ENCODE peak calls at places on chromosome 5, in six cellular contexts. One of them, this sample, is unnamed. For H3K4me1 and H3K27me3, the result is how much of the 10 kb centered on the place peaks cover.

GRCh38 chr5:31412324-31412723 is 119.6 kb downstream of the DROSHA start:
- DNase-seq in fibroblast of lung: no peak
- DNase-seq in neural progenitor cell: no peak
- DNase-seq in thyroid gland: no peak
- DNase-seq in DND-41: no peak
- DNase-seq in Panc1: no peak
- DNase-seq in this sample: no peak

GRCh38 chr5:113058269-113058668 is 81.7 kb downstream of the DCP2 start:
- DNase-seq in fibroblast of lung: no peak
- DNase-seq in neural progenitor cell: no peak
- DNase-seq in thyroid gland: no peak
- DNase-seq in DND-41: no peak
- DNase-seq in Panc1: no peak
- DNase-seq in this sample: no peak

GRCh38 chr5:134026521-134027202 is 21.9 kb upstream of the VDAC1 start:
- DNase-seq in fibroblast of lung: peak
- DNase-seq in neural progenitor cell: peak
- DNase-seq in thyroid gland: peak
- DNase-seq in DND-41: peak
- DNase-seq in Panc1: peak
- DNase-seq in this sample: no peak

GRCh38 chr5:178083942-178084341 is 29.4 kb upstream of the N4BP3 start:
- DNase-seq in fibroblast of lung: no peak
- DNase-seq in neural progenitor cell: no peak
- DNase-seq in thyroid gland: no peak
- DNase-seq in DND-41: no peak
- DNase-seq in Panc1: no peak
- DNase-seq in this sample: no peak

GRCh38 chr5:130011986-130012385 is 107.7 kb downstream of the CHSY3 start:
- DNase-seq in fibroblast of lung: no peak
- DNase-seq in neural progenitor cell: no peak
- DNase-seq in thyroid gland: no peak
- DNase-seq in DND-41: no peak
- DNase-seq in Panc1: no peak
- DNase-seq in this sample: no peak

GRCh38 chr5:134041570-134042411 is 37.0 kb upstream of the VDAC1 start:
- DNase-seq in fibroblast of lung: no peak
- DNase-seq in neural progenitor cell: no peak
- DNase-seq in thyroid gland: no peak
- DNase-seq in DND-41: no peak
- DNase-seq in Panc1: no peak
- DNase-seq in this sample: no peak

GRCh38 chr5:142108432-142109355 is at the start of gene NDFIP1:
- DNase-seq in fibroblast of lung: peak
- DNase-seq in neural progenitor cell: peak
- DNase-seq in thyroid gland: peak
- DNase-seq in DND-41: peak
- DNase-seq in Panc1: no peak
- DNase-seq in this sample: peak

GRCh38 chr5:33507426-33507825 is 66.7 kb downstream of the TARS1 start:
- DNase-seq in fibroblast of lung: no peak
- DNase-seq in neural progenitor cell: no peak
- DNase-seq in thyroid gland: no peak
- DNase-seq in DND-41: no peak
- DNase-seq in Panc1: no peak
- DNase-seq in this sample: no peak

GRCh38 chr5:151019331-151019730 is 1.1 kb upstream of the GPX3 start:
- DNase-seq in fibroblast of lung: no peak
- DNase-seq in neural progenitor cell: no peak
- DNase-seq in thyroid gland: peak
- DNase-seq in DND-41: no peak
- DNase-seq in Panc1: no peak
- DNase-seq in this sample: no peak

GRCh38 chr5:129857124-129857523 is 47.1 kb upstream of the CHSY3 start:
- DNase-seq in fibroblast of lung: peak
- DNase-seq in neural progenitor cell: no peak
- DNase-seq in thyroid gland: no peak
- DNase-seq in DND-41: no peak
- DNase-seq in Panc1: no peak
- DNase-seq in this sample: no peak

GRCh38 chr5:158718738-158719505 is 380.8 kb downstream of the EBF1 start:
- DNase-seq in fibroblast of lung: peak
- DNase-seq in neural progenitor cell: no peak
- DNase-seq in thyroid gland: no peak
- DNase-seq in DND-41: no peak
- DNase-seq in Panc1: no peak
- DNase-seq in this sample: no peak

GRCh38 chr5:142520885-142521284 is 165.0 kb downstream of the FGF1 start:
- DNase-seq in fibroblast of lung: peak
- DNase-seq in neural progenitor cell: no peak
- DNase-seq in thyroid gland: no peak
- DNase-seq in DND-41: no peak
- DNase-seq in Panc1: no peak
- DNase-seq in this sample: no peak

GRCh38 chr5:114419941-114420340 is 58.1 kb downstream of the KCNN2 start:
- DNase-seq in fibroblast of lung: peak
- DNase-seq in neural progenitor cell: no peak
- DNase-seq in thyroid gland: no peak
- DNase-seq in DND-41: no peak
- DNase-seq in Panc1: no peak
- DNase-seq in this sample: no peak

GRCh38 chr5:119452060-119452372 is 281 bp upstream of the HSD17B4 start:
- DNase-seq in fibroblast of lung: no peak
- DNase-seq in neural progenitor cell: no peak
- DNase-seq in thyroid gland: no peak
- DNase-seq in DND-41: no peak
- DNase-seq in Panc1: no peak
- DNase-seq in this sample: no peak

GRCh38 chr5:181195249-181195761 is 9.7 kb downstream of the TRIM7 start:
- DNase-seq in fibroblast of lung: no peak
- DNase-seq in neural progenitor cell: no peak
- DNase-seq in thyroid gland: no peak
- DNase-seq in DND-41: no peak
- DNase-seq in Panc1: no peak
- DNase-seq in this sample: no peak

GRCh38 chr5:143642791-143643190 is 169.2 kb upstream of the HMHB1 start:
- DNase-seq in fibroblast of lung: no peak
- DNase-seq in neural progenitor cell: no peak
- DNase-seq in thyroid gland: no peak
- DNase-seq in DND-41: no peak
- DNase-seq in Panc1: no peak
- DNase-seq in this sample: no peak

GRCh38 chr5:26833596-26833995 is 204.8 kb downstream of the CDH9 start:
- DNase-seq in fibroblast of lung: no peak
- DNase-seq in neural progenitor cell: no peak
- DNase-seq in thyroid gland: no peak
- DNase-seq in DND-41: no peak
- DNase-seq in Panc1: no peak
- DNase-seq in this sample: no peak

GRCh38 chr5:40619406-40619805 is 60.3 kb upstream of the PTGER4 start:
- DNase-seq in fibroblast of lung: no peak
- DNase-seq in neural progenitor cell: no peak
- DNase-seq in thyroid gland: no peak
- DNase-seq in DND-41: no peak
- DNase-seq in Panc1: no peak
- DNase-seq in this sample: no peak

GRCh38 chr5:169945831-169946261 is 34.4 kb downstream of the INSYN2B start:
- DNase-seq in fibroblast of lung: peak
- DNase-seq in neural progenitor cell: peak
- DNase-seq in thyroid gland: peak
- DNase-seq in DND-41: no peak
- DNase-seq in Panc1: no peak
- DNase-seq in this sample: no peak

GRCh38 chr5:39726467-39726866 is 301.7 kb upstream of the DAB2 start:
- DNase-seq in fibroblast of lung: no peak
- DNase-seq in neural progenitor cell: no peak
- DNase-seq in thyroid gland: no peak
- DNase-seq in DND-41: no peak
- DNase-seq in Panc1: no peak
- DNase-seq in this sample: no peak

GRCh38 chr5:124742983-124743533 is 3.4 kb downstream of the ZNF608 start:
- DNase-seq in fibroblast of lung: peak
- DNase-seq in neural progenitor cell: no peak
- DNase-seq in thyroid gland: peak
- DNase-seq in DND-41: no peak
- DNase-seq in Panc1: no peak
- DNase-seq in this sample: no peak

GRCh38 chr5:73883646-73884045 is 257.6 kb downstream of the ARHGEF28 start:
- DNase-seq in fibroblast of lung: no peak
- DNase-seq in neural progenitor cell: no peak
- DNase-seq in thyroid gland: no peak
- DNase-seq in DND-41: no peak
- DNase-seq in Panc1: no peak
- DNase-seq in this sample: no peak

GRCh38 chr5:135310328-135310989 is 88.6 kb downstream of the MACROH2A1 start:
- DNase-seq in fibroblast of lung: peak
- DNase-seq in neural progenitor cell: no peak
- DNase-seq in thyroid gland: no peak
- DNase-seq in DND-41: no peak
- DNase-seq in Panc1: no peak
- DNase-seq in this sample: no peak
- H3K27ac ChIP-seq in fibroblast of lung: no peak
- H3K27ac ChIP-seq in neural progenitor cell: no peak
- H3K27ac ChIP-seq in thyroid gland: no peak
- H3K27ac ChIP-seq in DND-41: peak
- H3K27ac ChIP-seq in Panc1: no peak
- H3K27ac ChIP-seq in this sample: no peak

DNA sequence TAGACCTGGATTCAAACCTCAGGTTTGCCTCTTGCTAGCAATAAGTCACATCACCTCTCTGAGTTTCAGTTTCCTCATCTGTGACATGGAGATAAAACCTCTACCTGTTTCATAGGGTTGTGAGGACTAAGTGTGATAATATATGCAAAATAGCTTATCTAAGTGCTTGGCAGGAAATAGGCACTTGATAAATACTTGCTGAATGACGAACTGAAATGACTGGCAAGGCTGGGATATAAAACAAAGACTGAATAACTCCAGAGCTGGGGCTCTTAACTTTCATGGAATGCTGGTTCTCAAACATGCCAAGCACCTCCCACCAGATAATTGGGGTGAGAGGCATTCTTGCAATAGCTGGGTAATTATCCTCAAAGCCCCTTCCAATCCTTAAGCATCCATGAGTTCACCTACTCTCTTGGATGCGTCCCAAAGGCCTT is 87.6 kb downstream of the ADRB2 start:
- DNase-seq in fibroblast of lung: peak
- DNase-seq in neural progenitor cell: peak
- DNase-seq in thyroid gland: peak
- DNase-seq in DND-41: no peak
- DNase-seq in Panc1: no peak
- DNase-seq in this sample: no peak
- H3K4me1 ChIP-seq in fibroblast of lung: under half
- H3K4me1 ChIP-seq in neural progenitor cell: under half
- H3K4me1 ChIP-seq in thyroid gland: under half
- H3K4me1 ChIP-seq in DND-41: under half
- H3K4me1 ChIP-seq in Panc1: under half
- H3K4me1 ChIP-seq in this sample: under half

GRCh38 chr5:95445442-95445841 is 54.3 kb downstream of the FAM81B start:
- DNase-seq in fibroblast of lung: no peak
- DNase-seq in neural progenitor cell: no peak
- DNase-seq in thyroid gland: no peak
- DNase-seq in DND-41: no peak
- DNase-seq in Panc1: no peak
- DNase-seq in this sample: no peak

GRCh38 chr5:95446009-95446408 is 54.8 kb downstream of the FAM81B start:
- DNase-seq in fibroblast of lung: peak
- DNase-seq in neural progenitor cell: no peak
- DNase-seq in thyroid gland: no peak
- DNase-seq in DND-41: no peak
- DNase-seq in Panc1: no peak
- DNase-seq in this sample: no peak

GRCh38 chr5:95449460-95449859 is 58.3 kb downstream of the FAM81B start:
- DNase-seq in fibroblast of lung: no peak
- DNase-seq in neural progenitor cell: no peak
- DNase-seq in thyroid gland: no peak
- DNase-seq in DND-41: no peak
- DNase-seq in Panc1: no peak
- DNase-seq in this sample: no peak

GRCh38 chr5:95446560-95447221 is 55.5 kb downstream of the FAM81B start:
- DNase-seq in fibroblast of lung: no peak
- DNase-seq in neural progenitor cell: no peak
- DNase-seq in thyroid gland: no peak
- DNase-seq in DND-41: peak
- DNase-seq in Panc1: no peak
- DNase-seq in this sample: no peak

GRCh38 chr5:95448836-95449235 is 57.7 kb downstream of the FAM81B start:
- DNase-seq in fibroblast of lung: no peak
- DNase-seq in neural progenitor cell: peak
- DNase-seq in thyroid gland: no peak
- DNase-seq in DND-41: no peak
- DNase-seq in Panc1: no peak
- DNase-seq in this sample: no peak
- H3K27me3 ChIP-seq in fibroblast of lung: under half
- H3K27me3 ChIP-seq in neural progenitor cell: under half
- H3K27me3 ChIP-seq in thyroid gland: under half
- H3K27me3 ChIP-seq in DND-41: under half
- H3K27me3 ChIP-seq in Panc1: under half
- H3K27me3 ChIP-seq in this sample: under half

GRCh38 chr5:154278172-154278571 is 87.6 kb downstream of the GALNT10 start:
- DNase-seq in fibroblast of lung: no peak
- DNase-seq in neural progenitor cell: no peak
- DNase-seq in thyroid gland: no peak
- DNase-seq in DND-41: no peak
- DNase-seq in Panc1: no peak
- DNase-seq in this sample: no peak
- H3K27ac ChIP-seq in fibroblast of lung: no peak
- H3K27ac ChIP-seq in neural progenitor cell: no peak
- H3K27ac ChIP-seq in thyroid gland: no peak
- H3K27ac ChIP-seq in DND-41: no peak
- H3K27ac ChIP-seq in Panc1: no peak
- H3K27ac ChIP-seq in this sample: no peak

DNA sequence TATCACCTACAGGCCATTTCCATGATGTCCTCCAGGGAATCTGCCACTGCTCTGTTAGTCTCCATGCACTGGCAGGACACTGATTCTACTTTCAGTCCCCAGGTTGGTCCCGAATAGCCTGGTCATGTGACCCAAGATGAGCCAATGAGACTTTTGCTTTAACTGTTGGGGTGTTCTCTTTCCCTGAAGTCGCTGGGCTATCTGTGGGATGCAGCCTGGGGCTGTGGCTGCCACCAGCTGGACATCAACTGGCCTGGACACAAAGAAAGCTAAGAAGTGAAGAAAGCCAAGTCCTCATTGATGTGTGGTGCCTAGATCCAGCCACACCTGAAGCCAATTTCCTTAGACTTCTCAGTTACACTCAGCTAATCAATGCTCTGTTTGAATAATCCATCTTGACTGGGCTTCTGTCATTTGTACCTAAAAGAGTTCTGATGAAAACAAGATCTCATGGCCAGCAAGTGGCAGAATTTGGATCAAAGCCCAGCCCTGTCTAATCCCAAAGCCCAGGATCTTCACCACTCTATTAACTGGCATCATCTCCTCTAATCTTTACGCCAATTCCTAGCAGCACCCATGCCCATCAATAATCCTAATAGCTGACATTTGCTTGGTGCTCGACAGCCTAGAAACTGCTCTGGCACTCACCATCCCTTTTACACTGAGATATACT is 37.1 kb downstream of the SH3PXD2B start:
- DNase-seq in fibroblast of lung: no peak
- DNase-seq in neural progenitor cell: no peak
- DNase-seq in thyroid gland: no peak
- DNase-seq in DND-41: no peak
- DNase-seq in Panc1: no peak
- DNase-seq in this sample: no peak
- H3K4me1 ChIP-seq in fibroblast of lung: under half
- H3K4me1 ChIP-seq in neural progenitor cell: under half
- H3K4me1 ChIP-seq in thyroid gland: under half
- H3K4me1 ChIP-seq in DND-41: under half
- H3K4me1 ChIP-seq in Panc1: under half
- H3K4me1 ChIP-seq in this sample: under half